ENCODE peak calls at places on chromosomes 5 and 9, in nine cellular contexts. P is naive thymus-derived CD4-positive, alpha-beta T cell; Q is psoas muscle; T is AG04449; D is effector memory CD4-positive, alpha-beta T cell; O is adrenal gland; H is HCT116; L is AG10803; K is OCI-LY7. U is an unnamed sample.

GRCh38 chr5:153704110-153704509 is 213.6 kb downstream of the GRIA1 start:
- DNase-seq in P (no peak), Q (no peak), H (no peak), T (no peak), L (no peak), O (no peak), D (no peak), K (no peak), U (no peak)

GRCh38 chr9:83920469-83920941 is 727 bp downstream of the KIF27 start:
- DNase-seq in K (no peak), L (peak; percentile 35), T (no peak), D (no peak), O (no peak), P (peak; percentile 62), H (no peak), Q (no peak), U (peak; percentile 71)

GRCh38 chr9:84857224-84857623 is 187.7 kb downstream of the NTRK2 start:
- DNase-seq in Q (no peak), P (no peak), L (peak; percentile 49), O (no peak), K (no peak), D (no peak), T (no peak), H (no peak), U (no peak)

GRCh38 chr5:88109806-88110205 is 158.8 kb downstream of the TMEM161B start:
- DNase-seq in D (no peak), Q (no peak), P (no peak), K (no peak), T (no peak), O (no peak), H (no peak), L (no peak), U (no peak)

GRCh38 chr9:117365438-117365837 is 49.4 kb downstream of the ASTN2 start:
- DNase-seq in T (no peak), Q (no peak), O (no peak), K (no peak), P (no peak), D (no peak), H (no peak), L (no peak), U (no peak)

GRCh38 chr5:172821340-172821985 is 12.6 kb upstream of the ERGIC1 start:
- DNase-seq in T (no peak), H (no peak), O (no peak), D (no peak), K (no peak), L (no peak), Q (no peak), P (no peak), U (no peak)

GRCh38 chr9:113738506-113738897 is 137.6 kb upstream of the ZNF618 start:
- DNase-seq in D (no peak), T (no peak), P (no peak), L (no peak), O (no peak), H (no peak), Q (no peak), K (no peak), U (no peak)

GRCh38 chr5:19862711-19863110 is 125.3 kb downstream of the CDH18 start:
- DNase-seq in T (no peak), O (no peak), P (no peak), Q (no peak), D (no peak), K (no peak), L (no peak), H (no peak), U (no peak)

GRCh38 chr5:171315386-171315891 is 6.4 kb downstream of the TLX3 start:
- DNase-seq in H (no peak), P (no peak), O (no peak), L (no peak), Q (no peak), T (no peak), K (no peak), D (no peak), U (peak; percentile 79)

GRCh38 chr5:171314728-171315385 is 5.8 kb downstream of the TLX3 start:
- DNase-seq in Q (peak; percentile 43), D (no peak), K (no peak), P (no peak), T (no peak), L (no peak), H (no peak), O (peak; percentile 35), U (peak; percentile 72)

GRCh38 chr5:171312129-171312819 is 3.2 kb downstream of the TLX3 start:
- DNase-seq in P (no peak), Q (no peak), T (no peak), D (no peak), H (no peak), K (no peak), L (no peak), O (no peak), U (peak; percentile 81)

GRCh38 chr5:171311698-171312083 is 2.6 kb downstream of the TLX3 start:
- DNase-seq in L (no peak), H (no peak), T (no peak), K (no peak), P (no peak), D (no peak), O (no peak), Q (no peak), U (peak; percentile 80)

DNA sequence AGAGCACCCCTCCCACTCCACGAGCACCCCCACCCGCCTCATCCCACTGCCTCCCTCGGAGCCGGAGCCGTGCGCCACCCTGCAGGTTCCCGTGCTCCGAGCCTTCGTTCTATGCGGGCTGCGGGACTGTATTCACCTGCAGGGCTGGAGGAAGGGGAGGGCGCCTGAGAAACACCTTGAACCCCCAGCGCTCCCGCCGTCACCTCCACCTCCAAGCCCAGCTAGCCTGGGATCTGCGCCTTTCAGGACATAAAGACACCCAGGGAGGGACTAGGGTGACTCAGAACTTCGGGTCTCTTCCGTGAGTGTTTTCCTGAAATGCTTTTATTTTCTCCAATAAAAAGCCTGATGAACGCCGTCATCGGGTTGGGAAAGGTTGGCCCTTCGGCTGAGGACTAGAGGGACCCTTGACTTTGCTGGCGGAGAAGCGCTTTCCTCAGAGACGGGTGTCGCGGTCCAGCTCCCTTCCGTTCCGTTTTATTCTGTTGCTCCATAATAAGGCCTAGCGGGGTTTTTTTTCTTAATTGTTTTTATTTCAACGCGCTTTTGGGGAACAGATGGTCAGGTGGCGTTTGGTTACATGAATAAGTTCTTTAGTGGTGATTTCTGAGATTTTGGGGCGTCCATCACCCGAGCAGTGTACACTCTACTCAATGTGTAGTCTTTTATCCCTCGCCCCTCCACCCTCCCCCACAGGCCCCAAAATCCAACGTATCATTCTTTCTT is 4.6 kb downstream of the TLX3 start:
- DNase-seq in H (no peak), T (no peak), L (no peak), P (no peak), O (no peak), K (no peak), Q (no peak), D (no peak), U (peak; percentile 70)
- H3K4me3 ChIP-seq in H (no peak overlapping the region), T (no peak overlapping the region), L (no peak overlapping the region), P (no peak overlapping the region), O (no peak overlapping the region), K (no peak overlapping the region), Q (no peak overlapping the region), D (no peak overlapping the region), U (no peak overlapping the region)

GRCh38 chr9:114928092-114928491 is 2.3 kb downstream of the TNFSF8 start:
- DNase-seq in Q (no peak), O (no peak), L (no peak), P (no peak), K (peak; percentile 43), H (no peak), D (no peak), T (no peak), U (no peak)
- H3K4me3 ChIP-seq in Q (peak overlapping the region; percentile 6), O (no peak overlapping the region), L (no peak overlapping the region), P (peak overlapping the region; percentile 81), K (peak overlapping the region; percentile 76), H (no peak overlapping the region), D (peak overlapping the region; percentile 50), T (no peak overlapping the region), U (no peak overlapping the region)

GRCh38 chr9:104868303-104868686 is 59.7 kb downstream of the ABCA1 start:
- DNase-seq in T (no peak), O (no peak), H (no peak), P (no peak), Q (no peak), K (no peak), L (no peak), D (no peak), U (no peak)

GRCh38 chr9:104869801-104870200 is 58.2 kb downstream of the ABCA1 start:
- DNase-seq in O (no peak), Q (no peak), K (no peak), T (no peak), P (no peak), D (no peak), L (no peak), H (no peak), U (no peak)

GRCh38 chr9:104866186-104866585 is 61.8 kb downstream of the ABCA1 start:
- DNase-seq in O (peak; percentile 46), D (no peak), P (no peak), K (no peak), L (peak; percentile 59), H (no peak), Q (no peak), T (no peak), U (no peak)

GRCh38 chr9:104871961-104872527 is 55.9 kb downstream of the ABCA1 start:
- DNase-seq in D (no peak), L (no peak), H (no peak), K (no peak), T (no peak), O (no peak), P (no peak), Q (no peak), U (no peak)

GRCh38 chr9:104868687-104869404 is 59.1 kb downstream of the ABCA1 start:
- DNase-seq in D (no peak), T (no peak), Q (peak; percentile 72), K (peak; percentile 73), L (peak; percentile 78), O (peak; percentile 85), H (no peak), P (no peak), U (peak; percentile 90)
- H3K4me3 ChIP-seq in D (no peak overlapping the region), T (no peak overlapping the region), Q (no peak overlapping the region), K (peak overlapping the region; percentile 7), L (no peak overlapping the region), O (no peak overlapping the region), H (no peak overlapping the region), P (no peak overlapping the region), U (no peak overlapping the region)

GRCh38 chr9:136115641-136116359 is 2.9 kb downstream of the TMEM250 start:
- DNase-seq in H (no peak), O (no peak), D (no peak), L (no peak), T (no peak), Q (no peak), P (no peak), K (no peak), U (no peak)

GRCh38 chr9:136115206-136115605 is 3.5 kb downstream of the TMEM250 start:
- DNase-seq in D (no peak), T (no peak), H (no peak), L (no peak), O (no peak), K (no peak), P (no peak), Q (no peak), U (no peak)

GRCh38 chr9:136118061-136118366 is 661 bp downstream of the TMEM250 start:
- DNase-seq in K (no peak), P (no peak), Q (no peak), O (peak; percentile 57), L (no peak), H (no peak), T (no peak), D (no peak), U (peak; percentile 87)

GRCh38 chr9:136117291-136118060 is 1.2 kb downstream of the TMEM250 start:
- DNase-seq in P (no peak), D (no peak), K (peak; percentile 59), H (no peak), Q (no peak), L (peak; percentile 19), T (no peak), O (peak; percentile 54), U (peak; percentile 74)

GRCh38 chr9:136116360-136117098 is 2.1 kb downstream of the TMEM250 start:
- DNase-seq in D (no peak), H (no peak), K (no peak), L (no peak), P (no peak), Q (no peak), O (no peak), T (no peak), U (no peak)
- H3K4me3 ChIP-seq in D (no peak overlapping the region), H (peak overlapping the region; percentile 87), K (peak overlapping the region; percentile 80), L (no peak overlapping the region), P (no peak overlapping the region), Q (no peak overlapping the region), O (no peak overlapping the region), T (no peak overlapping the region), U (no peak overlapping the region)

U was measured in H7.